ENCODE peak calls at places on chromosomes 4 and X, in nine cellular contexts. V is mesendoderm; L is cortex of kidney; Y is mammary epithelial cell; Q is COR-L47; T is neural crest cell; S is uterus; N is EL; P is effector memory CD4-positive, alpha-beta T cell. A is an unnamed sample.
A peak's percentile ranks its signal among the peaks of the same experiment; 100 is the strongest.

GRCh38 chr4:104901438-104901837 is 245.2 kb upstream of the TET2 start:
- DNase-seq in P (no peak), T (no peak), S (no peak), Y (peak; percentile 2), V (peak; percentile 48), L (no peak), Q (peak; percentile 29), N (no peak), A (peak; percentile 3)

GRCh38 chrX:116961872-116962582 is 499.3 kb upstream of the CT83 start:
- DNase-seq in N (peak; percentile 0), Q (no peak), T (no peak), Y (peak; percentile 1), P (no peak), S (no peak), L (no peak), V (peak; percentile 42), A (no peak)

GRCh38 chr4:148749403-148749802 is 307.2 kb upstream of the NR3C2 start:
- DNase-seq in P (no peak), Q (no peak), S (no peak), T (no peak), Y (peak; percentile 46), L (no peak), N (no peak), V (peak; percentile 71), A (no peak)

GRCh38 chrX:153727108-153727931 is 2.7 kb downstream of the ABCD1 start:
- DNase-seq in S (peak; percentile 36), Q (peak; percentile 78), Y (no peak), L (no peak), V (peak; percentile 24), T (no peak), P (no peak), N (peak; percentile 25), A (peak; percentile 61)

GRCh38 chrX:103175944-103176753 is 38.8 kb upstream of the BEX4 start:
- DNase-seq in Q (peak; percentile 5), V (peak; percentile 27), Y (peak; percentile 23), P (peak; percentile 29), T (peak; percentile 63), S (peak; percentile 28), N (peak; percentile 53), L (no peak), A (peak; percentile 37)

GRCh38 chr4:160423879-160424451 is 1321.1 kb downstream of the RAPGEF2 start:
- DNase-seq in L (no peak), N (no peak), V (peak; percentile 26), Q (no peak), S (no peak), Y (peak; percentile 46), T (no peak), P (no peak), A (no peak)

GRCh38 chrX:24877854-24878650 is 137.7 kb downstream of the ARX start:
- DNase-seq in Y (no peak), N (no peak), S (no peak), T (no peak), Q (no peak), V (no peak), L (no peak), P (no peak), A (no peak)

GRCh38 chrX:15158350-15158735 is 111.5 kb downstream of the ASB9 start:
- DNase-seq in Y (no peak), V (no peak), S (no peak), L (no peak), Q (no peak), N (no peak), P (no peak), T (no peak), A (no peak)

A was measured in SW480.